ENCODE peak calls at places on chromosomes 2 and 18, in eight cellular contexts. S is stomach, V is breast epithelium, W is prostate gland, K is GM23338, M is HL-60, I is K562, C is spleen. L is an unnamed sample.

GRCh38 chr2:166539340-166540162 is 45.5 kb upstream of the SCN7A start:
- DNase-seq in S (no peak), V (no peak), W (peak), K (peak), M (peak), I (peak), C (no peak), L (peak)

GRCh38 chr2:144159264-144159663 is 360.7 kb downstream of the ZEB2 start:
- DNase-seq in S (no peak), V (no peak), W (no peak), K (peak), M (no peak), I (no peak), C (no peak), L (no peak)

GRCh38 chr18:49481317-49481716 is 5.7 kb downstream of the C18orf32 start:
- DNase-seq in S (no peak), V (no peak), W (no peak), K (no peak), M (no peak), I (no peak), C (no peak), L (no peak)

GRCh38 chr2:886072-887022 is 64.3 kb upstream of the SNTG2 start:
- DNase-seq in S (no peak), V (no peak), W (no peak), K (peak), M (no peak), I (no peak), C (no peak), L (no peak)

GRCh38 chr18:56986829-56987228 is 160.1 kb upstream of the BOD1L2 start:
- DNase-seq in S (no peak), V (no peak), W (no peak), K (peak), M (no peak), I (no peak), C (no peak), L (no peak)

GRCh38 chr2:130724455-130724854 is 4.4 kb upstream of the GPR148 start:
- DNase-seq in S (no peak), V (no peak), W (no peak), K (no peak), M (no peak), I (no peak), C (no peak), L (no peak)

GRCh38 chr2:29063646-29064372 is 10.5 kb downstream of the PCARE start:
- DNase-seq in S (no peak), V (no peak), W (peak), K (no peak), M (no peak), I (no peak), C (no peak), L (no peak)

GRCh38 chr2:10279946-10280463 is 22.7 kb upstream of the HPCAL1 start:
- DNase-seq in S (no peak), V (no peak), W (no peak), K (no peak), M (no peak), I (no peak), C (peak), L (no peak)

GRCh38 chr18:76621782-76622495 is 126.9 kb upstream of the ZNF516 start:
- DNase-seq in S (no peak), V (no peak), W (peak), K (no peak), M (no peak), I (no peak), C (no peak), L (no peak)

GRCh38 chr2:85852078-85852790 is 36.6 kb downstream of the ST3GAL5 start:
- DNase-seq in S (no peak), V (no peak), W (no peak), K (no peak), M (no peak), I (no peak), C (no peak), L (no peak)

GRCh38 chr2:186328848-186329247 is 157.2 kb upstream of the ZC3H15 start:
- DNase-seq in S (no peak), V (no peak), W (no peak), K (no peak), M (no peak), I (no peak), C (no peak), L (no peak)

GRCh38 chr2:240519396-240520142 is 38.2 kb downstream of the ANKMY1 start:
- DNase-seq in S (no peak), V (no peak), W (no peak), K (peak), M (no peak), I (no peak), C (peak), L (no peak)

GRCh38 chr2:46589381-46589780 is 110.0 kb downstream of the TMEM247 start:
- DNase-seq in S (no peak), V (no peak), W (peak), K (no peak), M (no peak), I (no peak), C (no peak), L (no peak)

DNA sequence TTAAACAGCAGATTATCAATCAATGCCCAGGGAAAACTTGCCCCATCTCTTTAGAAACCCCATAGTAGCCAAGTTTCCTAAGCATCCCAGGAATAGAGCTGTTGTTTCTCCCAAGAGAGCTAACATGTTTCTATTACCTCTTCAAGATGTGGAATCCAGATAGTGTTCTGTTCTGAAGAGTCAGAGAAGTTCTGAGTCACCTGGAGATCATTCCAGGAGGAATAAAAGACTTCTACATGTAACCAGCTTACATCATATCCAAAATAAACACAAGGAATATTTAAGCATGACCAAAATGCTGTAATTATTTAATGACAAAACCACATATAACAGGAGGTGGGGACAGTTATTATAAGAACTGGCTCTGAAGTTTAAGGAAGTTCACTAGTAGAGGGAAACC is 51.0 kb upstream of the GORASP2 start:
- DNase-seq in S (no peak), V (no peak), W (no peak), K (no peak), M (no peak), I (no peak), C (no peak), L (no peak)
- H3K4me3 ChIP-seq in S (no peak), V (peak), W (no peak), K (no peak), M (no peak), I (no peak), C (no peak), L (no peak)

GRCh38 chr2:228359473-228359872 is 178.0 kb upstream of the SPHKAP start:
- DNase-seq in S (no peak), V (no peak), W (no peak), K (no peak), M (no peak), I (no peak), C (no peak), L (no peak)
- TF ChIP-seq POLR2AphosphoS5 in S (no peak), V (no peak), W (no peak), K (no peak), M (no peak), I (no peak), C (no peak), L (no peak)

DNA sequence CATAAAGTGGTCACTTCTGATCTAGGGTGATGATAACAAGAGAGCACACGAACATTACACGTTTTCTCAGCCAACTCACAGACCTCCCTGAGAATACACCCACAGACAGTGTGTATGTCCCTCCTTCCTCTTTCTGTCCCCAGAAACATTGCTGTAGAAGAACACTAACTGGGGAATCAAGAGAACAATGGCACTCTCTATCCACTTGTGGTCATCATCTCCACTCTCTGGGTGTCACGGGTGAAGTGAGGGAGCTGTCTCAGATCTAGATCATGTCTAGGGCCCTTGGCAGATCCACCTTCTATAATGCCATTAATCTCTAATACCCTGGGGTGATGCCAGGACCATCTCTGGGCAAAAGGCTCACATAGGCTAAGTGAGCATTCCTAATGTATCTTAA is 97.9 kb downstream of the DNER start:
- DNase-seq in S (no peak), V (no peak), W (no peak), K (no peak), M (no peak), I (no peak), C (no peak), L (no peak)
- H3K4me3 ChIP-seq in S (no peak), V (no peak), W (no peak), K (no peak), M (no peak), I (no peak), C (no peak), L (no peak)

GRCh38 chr2:2845267-2845666 is 514.2 kb upstream of the MYT1L start:
- DNase-seq in S (no peak), V (no peak), W (peak), K (no peak), M (no peak), I (no peak), C (peak), L (no peak)
- TF ChIP-seq POLR2AphosphoS5 in S (no peak), V (no peak), W (no peak), K (no peak), M (no peak), I (no peak), C (no peak), L (no peak)

DNA sequence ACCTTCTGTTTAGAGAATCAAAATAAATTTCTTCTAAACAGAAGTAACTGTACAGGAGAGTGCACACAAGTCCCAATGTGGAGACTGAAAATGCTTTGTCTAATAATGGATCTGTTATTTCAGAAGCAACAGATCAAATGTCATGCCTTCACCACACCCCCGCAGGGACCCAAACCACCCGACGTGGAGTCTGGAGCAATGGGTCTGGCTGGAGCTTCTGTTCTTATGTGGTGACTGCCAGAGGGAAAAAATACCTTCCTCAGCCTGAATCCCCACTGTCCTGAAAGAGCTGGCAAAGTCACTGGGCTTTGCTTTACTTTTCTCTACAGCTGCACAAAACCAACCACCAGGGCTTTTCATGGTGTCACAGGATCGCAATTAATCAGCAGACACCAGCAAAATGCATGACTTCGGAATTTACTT is 119.0 kb upstream of the ZFP36L2 start:
- DNase-seq in S (no peak), V (peak), W (no peak), K (peak), M (no peak), I (peak), C (no peak), L (peak)
- H3K4me3 ChIP-seq in S (no peak), V (no peak), W (no peak), K (peak), M (no peak), I (no peak), C (no peak), L (no peak)

GRCh38 chr2:118752762-118753429 is 94.6 kb downstream of the EN1 start:
- DNase-seq in S (no peak), V (no peak), W (no peak), K (no peak), M (no peak), I (peak), C (no peak), L (no peak)

GRCh38 chr2:118748245-118748885 is 99.1 kb downstream of the EN1 start:
- DNase-seq in S (no peak), V (no peak), W (no peak), K (no peak), M (no peak), I (peak), C (no peak), L (no peak)

GRCh38 chr2:118747066-118747465 is 100.4 kb downstream of the EN1 start:
- DNase-seq in S (no peak), V (no peak), W (no peak), K (no peak), M (no peak), I (no peak), C (no peak), L (no peak)

GRCh38 chr2:118747637-118748036 is 99.8 kb downstream of the EN1 start:
- DNase-seq in S (no peak), V (no peak), W (no peak), K (no peak), M (no peak), I (no peak), C (no peak), L (no peak)

DNA sequence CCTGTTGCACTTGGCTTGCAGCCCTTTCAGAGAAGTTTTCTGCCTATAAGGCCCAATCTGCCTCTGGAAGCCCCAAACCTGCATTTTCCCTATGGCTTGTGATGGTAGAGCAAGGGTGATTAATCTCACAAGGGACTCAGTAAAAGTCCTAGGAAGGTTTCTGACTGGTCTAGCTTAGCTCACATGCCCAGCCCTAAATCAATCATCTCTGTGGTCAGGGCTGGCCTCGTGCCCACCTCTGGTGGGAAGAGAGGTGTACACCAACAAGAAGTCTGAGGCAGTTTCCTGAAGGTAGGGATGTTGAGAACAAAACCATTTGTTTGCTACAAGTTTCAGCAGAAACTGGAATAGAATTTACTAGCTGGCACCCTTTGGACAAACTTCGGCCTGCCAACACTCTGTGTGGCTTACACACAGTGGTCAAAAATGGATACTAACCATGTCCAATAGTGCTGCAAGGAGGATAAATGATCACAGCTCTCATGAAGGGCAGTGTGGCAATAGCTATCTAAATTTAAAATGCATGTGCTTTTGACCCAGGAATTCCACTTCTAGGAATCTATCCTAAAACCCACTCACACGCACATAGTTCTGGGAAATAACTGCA is 96.4 kb downstream of the EN1 start:
- DNase-seq in S (no peak), V (no peak), W (no peak), K (no peak), M (no peak), I (no peak), C (no peak), L (no peak)
- TF ChIP-seq POLR2AphosphoS5 in S (no peak), V (no peak), W (no peak), K (no peak), M (no peak), I (no peak), C (no peak), L (no peak)

DNA sequence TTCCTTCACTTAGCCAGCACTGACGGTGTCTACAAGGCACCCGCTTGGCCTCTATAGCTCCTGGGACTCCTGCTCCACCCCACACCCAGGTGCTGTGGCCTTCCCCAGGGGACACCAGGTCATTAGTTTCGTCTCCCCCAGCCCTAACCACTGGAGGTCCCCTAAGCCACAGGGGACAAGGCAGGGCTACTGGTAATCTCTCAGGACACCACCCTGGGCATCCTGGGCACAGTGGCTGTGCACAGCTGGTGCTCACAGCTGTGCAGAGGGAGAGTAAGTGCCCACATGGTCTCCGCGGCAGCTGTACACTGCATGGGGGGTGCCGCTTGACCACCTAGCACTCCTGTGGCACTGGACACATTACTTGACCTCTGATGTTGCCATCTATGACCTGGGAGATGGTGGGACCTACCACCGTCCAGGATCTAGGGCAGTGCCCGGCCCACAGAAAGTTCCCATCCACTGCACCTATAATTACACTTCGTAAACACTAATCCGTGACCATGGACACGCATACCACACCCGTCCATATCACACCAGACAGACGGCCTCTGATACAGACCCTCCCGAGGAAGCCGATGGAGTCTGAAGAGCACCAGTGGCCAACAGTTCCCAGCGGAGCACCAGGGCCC is 133.9 kb downstream of the HDAC4 start:
- DNase-seq in S (peak), V (peak), W (no peak), K (no peak), M (no peak), I (no peak), C (peak), L (no peak)
- H3K4me3 ChIP-seq in S (no peak), V (peak), W (no peak), K (no peak), M (peak), I (no peak), C (peak), L (no peak)

GRCh38 chr2:17979707-17980106 is 101.2 kb downstream of the KCNS3 start:
- DNase-seq in S (no peak), V (no peak), W (no peak), K (no peak), M (no peak), I (no peak), C (no peak), L (no peak)

GRCh38 chr2:17972991-17973390 is 94.5 kb downstream of the KCNS3 start:
- DNase-seq in S (no peak), V (no peak), W (no peak), K (no peak), M (no peak), I (no peak), C (no peak), L (no peak)

GRCh38 chr2:17981936-17982335 is 103.5 kb downstream of the KCNS3 start:
- DNase-seq in S (no peak), V (no peak), W (no peak), K (no peak), M (no peak), I (no peak), C (no peak), L (no peak)

GRCh38 chr2:17975401-17975800 is 96.9 kb downstream of the KCNS3 start:
- DNase-seq in S (no peak), V (no peak), W (no peak), K (no peak), M (no peak), I (no peak), C (no peak), L (no peak)

DNA sequence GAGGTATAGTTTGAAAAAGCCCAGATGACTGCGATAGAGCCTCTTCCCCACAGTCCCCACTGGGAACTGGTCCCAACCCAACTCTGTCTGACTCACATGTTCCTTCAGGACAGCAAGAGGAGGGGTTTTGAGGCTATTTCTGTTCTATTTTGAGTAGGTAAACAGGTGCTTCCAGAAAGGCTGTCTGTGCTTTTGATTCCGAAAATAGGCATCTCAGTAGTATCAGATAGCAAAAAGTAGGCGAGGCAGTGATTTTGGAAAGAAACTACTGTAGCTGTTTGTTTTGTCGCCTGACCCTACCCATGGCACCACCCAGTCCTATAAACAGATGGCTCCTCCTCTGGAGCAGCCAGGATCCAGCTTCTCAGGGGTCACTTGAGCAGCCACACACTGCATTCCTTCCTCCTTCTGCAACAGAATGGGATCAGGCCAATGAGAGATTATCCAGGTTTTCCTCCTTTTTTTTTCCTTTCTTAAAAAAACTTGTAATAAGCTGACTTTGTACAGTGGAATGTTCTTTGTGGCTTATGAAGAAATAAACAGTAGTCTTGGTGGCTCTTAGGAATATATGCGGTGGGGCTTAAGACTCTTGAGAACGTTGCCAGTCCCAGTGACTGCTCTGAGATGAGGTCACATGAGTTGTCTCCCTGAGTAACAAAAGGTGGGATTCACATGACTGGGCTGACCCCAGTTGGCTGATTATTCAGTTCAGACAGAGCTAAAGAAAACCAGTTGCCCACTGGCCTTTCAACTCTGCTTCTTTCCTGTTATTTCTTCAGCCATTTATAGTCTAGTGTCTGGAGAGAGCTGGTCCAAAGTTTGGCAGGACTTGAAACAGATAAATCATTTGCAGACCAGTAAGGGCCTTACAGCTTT is 98.6 kb downstream of the KCNS3 start:
- DNase-seq in S (no peak), V (peak), W (no peak), K (no peak), M (no peak), I (no peak), C (no peak), L (no peak)
- TF ChIP-seq POLR2AphosphoS5 in S (no peak), V (no peak), W (no peak), K (no peak), M (no peak), I (no peak), C (no peak), L (no peak)